ENCODE peak calls at places on chromosomes 11 and 22, in ten cellular contexts. One of them, this sample, is unnamed.

GRCh38 chr11:47186937-47187681 is 875 bp upstream of the PACSIN3 start:
- DNase-seq in right lobe of liver: no peak
- DNase-seq in testis: peak
- DNase-seq in fibroblast of lung: peak
- DNase-seq in neural progenitor cell: peak
- DNase-seq in endothelial cell: peak
- DNase-seq in transverse colon: peak
- DNase-seq in progenitor cell of endocrine pancreas: peak
- DNase-seq in sigmoid colon: peak
- DNase-seq in astrocyte of the spinal cord: peak
- DNase-seq in this sample: peak

GRCh38 chr11:130478881-130479280 is 30.4 kb downstream of the ADAMTS15 start:
- DNase-seq in astrocyte of the spinal cord: peak
- DNase-seq in fibroblast of lung: peak
- DNase-seq in neural progenitor cell: no peak
- DNase-seq in right lobe of liver: no peak
- DNase-seq in sigmoid colon: no peak
- DNase-seq in testis: no peak
- DNase-seq in progenitor cell of endocrine pancreas: no peak
- DNase-seq in endothelial cell: no peak
- DNase-seq in transverse colon: no peak
- DNase-seq in this sample: no peak

GRCh38 chr11:64409707-64410395 is 50.9 kb downstream of the RPS6KA4 start:
- DNase-seq in progenitor cell of endocrine pancreas: no peak
- DNase-seq in fibroblast of lung: peak
- DNase-seq in right lobe of liver: no peak
- DNase-seq in testis: peak
- DNase-seq in endothelial cell: no peak
- DNase-seq in transverse colon: peak
- DNase-seq in astrocyte of the spinal cord: no peak
- DNase-seq in neural progenitor cell: no peak
- DNase-seq in sigmoid colon: peak
- DNase-seq in this sample: no peak

GRCh38 chr11:8744423-8744822 is 61.8 kb downstream of the RPL27A start:
- DNase-seq in astrocyte of the spinal cord: peak
- DNase-seq in endothelial cell: no peak
- DNase-seq in testis: no peak
- DNase-seq in neural progenitor cell: no peak
- DNase-seq in transverse colon: no peak
- DNase-seq in sigmoid colon: no peak
- DNase-seq in progenitor cell of endocrine pancreas: no peak
- DNase-seq in right lobe of liver: no peak
- DNase-seq in fibroblast of lung: peak
- DNase-seq in this sample: no peak

GRCh38 chr11:95154514-95154913 is 64.9 kb downstream of the ENDOD1 start:
- DNase-seq in testis: peak
- DNase-seq in progenitor cell of endocrine pancreas: peak
- DNase-seq in fibroblast of lung: peak
- DNase-seq in right lobe of liver: no peak
- DNase-seq in astrocyte of the spinal cord: peak
- DNase-seq in transverse colon: peak
- DNase-seq in neural progenitor cell: peak
- DNase-seq in sigmoid colon: no peak
- DNase-seq in endothelial cell: peak
- DNase-seq in this sample: peak

GRCh38 chr11:44931466-44931865 is 19.2 kb downstream of the TP53I11 start:
- DNase-seq in right lobe of liver: no peak
- DNase-seq in neural progenitor cell: peak
- DNase-seq in progenitor cell of endocrine pancreas: no peak
- DNase-seq in sigmoid colon: no peak
- DNase-seq in transverse colon: no peak
- DNase-seq in fibroblast of lung: no peak
- DNase-seq in testis: no peak
- DNase-seq in astrocyte of the spinal cord: no peak
- DNase-seq in endothelial cell: no peak
- DNase-seq in this sample: no peak

GRCh38 chr11:2540521-2541320 is 95.9 kb downstream of the KCNQ1 start:
- DNase-seq in transverse colon: peak
- DNase-seq in neural progenitor cell: no peak
- DNase-seq in testis: no peak
- DNase-seq in fibroblast of lung: no peak
- DNase-seq in right lobe of liver: peak
- DNase-seq in endothelial cell: no peak
- DNase-seq in astrocyte of the spinal cord: no peak
- DNase-seq in progenitor cell of endocrine pancreas: no peak
- DNase-seq in sigmoid colon: peak
- DNase-seq in this sample: no peak

GRCh38 chr11:61362542-61362875 is 335 bp downstream of the TMEM138 start:
- DNase-seq in progenitor cell of endocrine pancreas: no peak
- DNase-seq in neural progenitor cell: no peak
- DNase-seq in right lobe of liver: no peak
- DNase-seq in fibroblast of lung: peak
- DNase-seq in sigmoid colon: no peak
- DNase-seq in astrocyte of the spinal cord: peak
- DNase-seq in testis: peak
- DNase-seq in endothelial cell: peak
- DNase-seq in transverse colon: no peak
- DNase-seq in this sample: peak

GRCh38 chr22:34973016-34973415 is 92.9 kb upstream of the ISX start:
- DNase-seq in right lobe of liver: no peak
- DNase-seq in sigmoid colon: no peak
- DNase-seq in fibroblast of lung: peak
- DNase-seq in testis: no peak
- DNase-seq in neural progenitor cell: peak
- DNase-seq in progenitor cell of endocrine pancreas: no peak
- DNase-seq in astrocyte of the spinal cord: no peak
- DNase-seq in endothelial cell: no peak
- DNase-seq in transverse colon: no peak
- DNase-seq in this sample: no peak

GRCh38 chr11:70233511-70233919 is 30.4 kb downstream of the FADD start:
- DNase-seq in transverse colon: peak
- DNase-seq in endothelial cell: no peak
- DNase-seq in sigmoid colon: no peak
- DNase-seq in right lobe of liver: no peak
- DNase-seq in testis: no peak
- DNase-seq in astrocyte of the spinal cord: peak
- DNase-seq in neural progenitor cell: no peak
- DNase-seq in fibroblast of lung: peak
- DNase-seq in progenitor cell of endocrine pancreas: no peak
- DNase-seq in this sample: peak

GRCh38 chr11:35944503-35945136 is 758 bp downstream of the LDLRAD3 start:
- DNase-seq in progenitor cell of endocrine pancreas: no peak
- DNase-seq in sigmoid colon: no peak
- DNase-seq in astrocyte of the spinal cord: no peak
- DNase-seq in testis: no peak
- DNase-seq in right lobe of liver: peak
- DNase-seq in endothelial cell: no peak
- DNase-seq in fibroblast of lung: peak
- DNase-seq in transverse colon: no peak
- DNase-seq in neural progenitor cell: peak
- DNase-seq in this sample: no peak

GRCh38 chr11:12243511-12243910 is 133.1 kb downstream of the MICAL2 start:
- DNase-seq in right lobe of liver: no peak
- DNase-seq in astrocyte of the spinal cord: no peak
- DNase-seq in sigmoid colon: no peak
- DNase-seq in neural progenitor cell: no peak
- DNase-seq in endothelial cell: no peak
- DNase-seq in fibroblast of lung: no peak
- DNase-seq in transverse colon: no peak
- DNase-seq in testis: no peak
- DNase-seq in progenitor cell of endocrine pancreas: no peak
- DNase-seq in this sample: no peak

DNA sequence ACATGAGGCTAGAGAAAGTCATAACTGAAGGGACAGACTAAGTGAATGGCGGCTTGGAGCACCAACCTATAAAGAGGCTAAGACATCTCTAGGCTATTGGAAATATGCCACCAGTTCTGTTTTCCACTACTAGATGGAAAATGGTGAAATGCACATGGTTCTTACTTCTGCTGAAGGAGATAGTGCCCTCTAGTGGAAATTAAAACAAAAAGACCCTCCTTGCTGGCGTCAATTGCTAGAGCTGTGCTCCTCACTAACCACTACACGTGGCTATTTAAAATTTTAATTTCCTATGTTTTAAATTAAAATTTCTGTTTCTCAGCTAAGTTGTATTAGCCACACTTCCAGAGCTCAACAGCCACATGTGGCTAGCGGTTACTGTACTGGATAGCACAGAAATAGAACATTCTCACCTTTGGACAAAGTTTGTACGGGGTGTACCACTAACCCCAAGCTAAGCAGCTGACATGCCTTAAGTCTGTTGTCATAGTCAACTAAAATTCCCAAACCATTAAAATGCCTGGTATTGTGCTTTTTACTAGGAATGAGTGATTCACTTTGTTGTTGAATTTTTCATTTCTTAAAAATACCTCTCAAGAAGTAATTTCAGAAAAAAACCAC is 34.1 kb upstream of the CALCA start:
- DNase-seq in endothelial cell: no peak
- DNase-seq in fibroblast of lung: peak
- DNase-seq in progenitor cell of endocrine pancreas: no peak
- DNase-seq in neural progenitor cell: peak
- DNase-seq in right lobe of liver: no peak
- DNase-seq in testis: no peak
- DNase-seq in astrocyte of the spinal cord: peak
- DNase-seq in sigmoid colon: no peak
- DNase-seq in transverse colon: no peak
- DNase-seq in this sample: peak
- TF ChIP-seq CTCF in endothelial cell: peak
- TF ChIP-seq CTCF in fibroblast of lung: no peak
- TF ChIP-seq CTCF in progenitor cell of endocrine pancreas: peak
- TF ChIP-seq CTCF in neural progenitor cell: peak
- TF ChIP-seq CTCF in right lobe of liver: peak
- TF ChIP-seq CTCF in testis: peak
- TF ChIP-seq CTCF in astrocyte of the spinal cord: peak
- TF ChIP-seq CTCF in sigmoid colon: no peak
- TF ChIP-seq CTCF in transverse colon: peak
- TF ChIP-seq CTCF in this sample: peak

DNA sequence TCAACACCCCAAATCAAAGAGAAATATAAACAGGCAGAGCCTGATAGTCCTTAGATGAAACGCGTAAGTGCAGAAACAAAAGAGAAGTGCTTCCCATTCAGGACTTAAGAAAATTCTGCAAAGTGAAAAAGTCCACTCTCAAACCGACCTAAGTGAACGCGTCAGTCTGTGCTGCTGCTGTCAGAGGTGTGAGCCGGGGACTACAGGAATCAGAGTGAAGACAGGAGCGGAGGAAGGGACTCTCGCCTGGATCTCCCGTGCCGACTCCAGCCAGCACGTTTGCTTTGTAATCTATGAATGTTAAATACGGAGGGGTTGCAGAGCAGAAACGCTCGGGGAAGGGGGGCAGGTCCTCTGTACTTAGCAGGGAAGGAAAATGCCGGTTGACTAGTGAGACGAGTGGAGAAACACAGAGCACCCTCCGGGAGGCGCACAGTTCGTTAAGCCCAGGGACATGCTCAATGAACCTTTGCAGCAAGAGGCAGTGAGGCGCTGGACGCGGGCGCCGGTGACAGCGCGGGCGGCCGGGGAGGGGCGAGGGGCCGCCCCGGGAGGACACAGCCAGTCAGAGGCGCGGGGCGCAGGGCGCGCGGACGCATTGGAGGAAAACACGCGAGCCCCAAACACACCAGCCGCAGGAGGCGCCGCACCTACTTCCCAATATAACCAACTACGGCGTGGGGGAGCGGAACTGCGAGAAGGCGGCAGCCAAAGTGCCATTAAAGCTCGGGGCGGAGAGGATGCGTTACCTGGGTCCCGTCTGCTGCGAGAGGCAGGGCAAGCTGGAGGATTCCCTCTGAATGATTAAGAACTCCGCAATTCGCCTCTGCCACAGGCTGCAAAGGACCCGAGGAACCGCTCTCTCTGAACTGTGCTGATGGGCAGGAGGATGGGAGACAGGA is at the start of gene CNTN5:
- DNase-seq in testis: peak
- DNase-seq in sigmoid colon: no peak
- DNase-seq in astrocyte of the spinal cord: peak
- DNase-seq in neural progenitor cell: peak
- DNase-seq in right lobe of liver: peak
- DNase-seq in transverse colon: peak
- DNase-seq in progenitor cell of endocrine pancreas: peak
- DNase-seq in endothelial cell: peak
- DNase-seq in fibroblast of lung: peak
- DNase-seq in this sample: peak
- TF ChIP-seq CTCF in testis: no peak
- TF ChIP-seq CTCF in sigmoid colon: no peak
- TF ChIP-seq CTCF in astrocyte of the spinal cord: no peak
- TF ChIP-seq CTCF in neural progenitor cell: peak
- TF ChIP-seq CTCF in right lobe of liver: no peak
- TF ChIP-seq CTCF in transverse colon: no peak
- TF ChIP-seq CTCF in progenitor cell of endocrine pancreas: no peak
- TF ChIP-seq CTCF in endothelial cell: no peak
- TF ChIP-seq CTCF in fibroblast of lung: no peak
- TF ChIP-seq CTCF in this sample: no peak

GRCh38 chr11:65711785-65712632 is at the start of gene KAT5:
- DNase-seq in neural progenitor cell: peak
- DNase-seq in endothelial cell: peak
- DNase-seq in astrocyte of the spinal cord: peak
- DNase-seq in sigmoid colon: peak
- DNase-seq in right lobe of liver: peak
- DNase-seq in transverse colon: peak
- DNase-seq in testis: peak
- DNase-seq in progenitor cell of endocrine pancreas: peak
- DNase-seq in fibroblast of lung: peak
- DNase-seq in this sample: peak
- TF ChIP-seq CTCF in neural progenitor cell: peak
- TF ChIP-seq CTCF in endothelial cell: peak
- TF ChIP-seq CTCF in astrocyte of the spinal cord: peak
- TF ChIP-seq CTCF in sigmoid colon: peak
- TF ChIP-seq CTCF in right lobe of liver: peak
- TF ChIP-seq CTCF in transverse colon: peak
- TF ChIP-seq CTCF in testis: peak
- TF ChIP-seq CTCF in progenitor cell of endocrine pancreas: peak
- TF ChIP-seq CTCF in fibroblast of lung: peak
- TF ChIP-seq CTCF in this sample: peak

GRCh38 chr11:105799263-105799662 is 189.4 kb downstream of the GRIA4 start:
- DNase-seq in neural progenitor cell: no peak
- DNase-seq in progenitor cell of endocrine pancreas: no peak
- DNase-seq in right lobe of liver: no peak
- DNase-seq in transverse colon: no peak
- DNase-seq in endothelial cell: no peak
- DNase-seq in testis: no peak
- DNase-seq in fibroblast of lung: no peak
- DNase-seq in astrocyte of the spinal cord: no peak
- DNase-seq in sigmoid colon: no peak
- DNase-seq in this sample: no peak

GRCh38 chr11:105799728-105800462 is 190.0 kb downstream of the GRIA4 start:
- DNase-seq in transverse colon: no peak
- DNase-seq in astrocyte of the spinal cord: no peak
- DNase-seq in right lobe of liver: no peak
- DNase-seq in endothelial cell: no peak
- DNase-seq in sigmoid colon: no peak
- DNase-seq in neural progenitor cell: no peak
- DNase-seq in testis: no peak
- DNase-seq in progenitor cell of endocrine pancreas: no peak
- DNase-seq in fibroblast of lung: no peak
- DNase-seq in this sample: no peak

DNA sequence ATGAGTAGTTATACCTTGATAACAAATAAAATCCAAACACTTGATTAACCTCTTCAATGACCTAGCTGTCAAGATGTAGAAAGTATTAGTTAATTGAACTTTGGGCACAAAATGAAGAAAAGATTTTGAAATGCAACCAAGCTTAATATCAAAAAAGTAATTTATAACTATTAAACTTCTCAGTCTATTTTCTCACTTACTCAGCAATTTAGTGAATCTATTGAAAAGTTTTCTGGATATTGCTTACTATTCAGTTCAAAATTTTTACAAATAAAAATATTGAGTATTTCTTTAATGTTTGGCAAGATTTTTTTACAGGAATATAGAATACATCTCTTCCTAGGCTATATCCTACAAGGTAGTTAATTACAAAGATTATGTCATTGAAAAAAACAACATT is 192.5 kb downstream of the GRIA4 start:
- DNase-seq in testis: no peak
- DNase-seq in endothelial cell: no peak
- DNase-seq in progenitor cell of endocrine pancreas: no peak
- DNase-seq in right lobe of liver: no peak
- DNase-seq in transverse colon: no peak
- DNase-seq in fibroblast of lung: no peak
- DNase-seq in astrocyte of the spinal cord: no peak
- DNase-seq in sigmoid colon: no peak
- DNase-seq in neural progenitor cell: no peak
- DNase-seq in this sample: no peak
- TF ChIP-seq CTCF in testis: no peak
- TF ChIP-seq CTCF in endothelial cell: no peak
- TF ChIP-seq CTCF in progenitor cell of endocrine pancreas: no peak
- TF ChIP-seq CTCF in right lobe of liver: no peak
- TF ChIP-seq CTCF in transverse colon: no peak
- TF ChIP-seq CTCF in fibroblast of lung: no peak
- TF ChIP-seq CTCF in astrocyte of the spinal cord: no peak
- TF ChIP-seq CTCF in sigmoid colon: no peak
- TF ChIP-seq CTCF in neural progenitor cell: no peak
- TF ChIP-seq CTCF in this sample: no peak